ENCODE peak calls at places on chromosomes 6 and 20, in six cellular contexts. R, I, B, Z, D and Q are unnamed samples.

GRCh38 chr6:145967549-145967948 is 3.4 kb upstream of the SHPRH start:
- DNase-seq in R (no peak), I (no peak), B (no peak), Z (no peak), D (no peak), Q (no peak)

GRCh38 chr20:38927902-38928578 is 1.8 kb downstream of the FAM83D start:
- DNase-seq in R (no peak), I (no peak), B (no peak), Z (no peak), D (no peak), Q (peak; percentile 29)

GRCh38 chr6:1578293-1578745 is 31.4 kb upstream of the FOXC1 start:
- DNase-seq in R (no peak), I (no peak), B (no peak), Z (no peak), D (no peak), Q (no peak)

GRCh38 chr6:126380072-126380583 is 40.2 kb downstream of the CENPW start:
- DNase-seq in R (no peak), I (no peak), B (no peak), Z (no peak), D (no peak), Q (no peak)

GRCh38 chr20:10077081-10077471 is 42.3 kb downstream of the ANKEF1 start:
- DNase-seq in R (no peak), I (no peak), B (no peak), Z (no peak), D (no peak), Q (no peak)

GRCh38 chr6:37731888-37732287 is 34.2 kb upstream of the MDGA1 start:
- DNase-seq in R (no peak), I (no peak), B (no peak), Z (peak; percentile 31), D (no peak), Q (peak; percentile 42)

GRCh38 chr20:35151739-35152138 is 4.6 kb upstream of the EDEM2 start:
- DNase-seq in R (peak; percentile 90), I (no peak), B (no peak), Z (no peak), D (no peak), Q (no peak)

GRCh38 chr6:79436232-79436631 is 101.0 kb downstream of the LCA5 start:
- DNase-seq in R (peak; percentile 40), I (no peak), B (no peak), Z (no peak), D (no peak), Q (no peak)

GRCh38 chr20:16459019-16459700 is 114.1 kb downstream of the KIF16B start:
- DNase-seq in R (peak; percentile 90), I (no peak), B (peak; percentile 32), Z (no peak), D (no peak), Q (no peak)

GRCh38 chr6:158040051-158040803 is 58.6 kb downstream of the SYNJ2 start:
- DNase-seq in R (peak; percentile 97), I (no peak), B (peak; percentile 88), Z (peak; percentile 31), D (no peak), Q (peak; percentile 95)

GRCh38 chr6:131366223-131366622 is 206.8 kb upstream of the ARG1 start:
- DNase-seq in R (no peak), I (no peak), B (no peak), Z (no peak), D (no peak), Q (no peak)

GRCh38 chr6:112287836-112288235 is 33.5 kb upstream of the LAMA4 start:
- DNase-seq in R (peak; percentile 60), I (no peak), B (no peak), Z (no peak), D (no peak), Q (no peak)

GRCh38 chr6:16471222-16471784 is 232.9 kb downstream of the GMPR start:
- DNase-seq in R (no peak), I (no peak), B (no peak), Z (no peak), D (no peak), Q (no peak)

GRCh38 chr20:62480318-62480717 is 4.5 kb upstream of the GATA5 start:
- DNase-seq in R (no peak), I (no peak), B (no peak), Z (no peak), D (no peak), Q (no peak)

GRCh38 chr6:43608310-43608763 is 20.7 kb downstream of the GTPBP2 start:
- DNase-seq in R (peak; percentile 93), I (peak; percentile 70), B (peak; percentile 75), Z (no peak), D (no peak), Q (peak; percentile 62)

GRCh38 chr6:105889902-105890301 is 196.2 kb upstream of the PRDM1 start:
- DNase-seq in R (no peak), I (no peak), B (no peak), Z (no peak), D (no peak), Q (no peak)

GRCh38 chr6:28657756-28658465 is 132.2 kb downstream of the GPX5 start:
- DNase-seq in R (peak; percentile 79), I (peak; percentile 60), B (peak; percentile 56), Z (no peak), D (no peak), Q (peak; percentile 68)

GRCh38 chr6:124903797-124904196 is 58.4 kb upstream of the RNF217 start:
- DNase-seq in R (no peak), I (no peak), B (no peak), Z (no peak), D (no peak), Q (no peak)

GRCh38 chr6:158849899-158850806 is 31.0 kb upstream of the EZR start:
- DNase-seq in R (peak; percentile 91), I (peak; percentile 76), B (peak; percentile 66), Z (peak; percentile 66), D (no peak), Q (peak; percentile 78)

GRCh38 chr6:135830452-135830851 is 21.0 kb upstream of the PDE7B start:
- DNase-seq in R (peak; percentile 92), I (no peak), B (no peak), Z (no peak), D (no peak), Q (no peak)

GRCh38 chr6:21263531-21264287 is 329.8 kb upstream of the SOX4 start:
- DNase-seq in R (peak; percentile 19), I (no peak), B (peak; percentile 89), Z (no peak), D (no peak), Q (no peak)

GRCh38 chr20:38083338-38084048 is 49.9 kb downstream of the RPRD1B start:
- DNase-seq in R (peak; percentile 51), I (no peak), B (peak; percentile 14), Z (no peak), D (no peak), Q (no peak)

GRCh38 chr6:48136856-48137255 is 25.9 kb upstream of the PTCHD4 start:
- DNase-seq in R (no peak), I (no peak), B (peak; percentile 72), Z (no peak), D (no peak), Q (no peak)

GRCh38 chr6:73028893-73029450 is 196.3 kb downstream of the KHDC1L start:
- DNase-seq in R (no peak), I (peak; percentile 71), B (no peak), Z (no peak), D (no peak), Q (no peak)